ENCODE peak calls at places on chromosomes 1 and 21, in four cellular contexts. Z is substantia nigra; N is activated CD8-positive, alpha-beta memory T cell treated with anti-CD3 and anti-CD28 coated beads, Interleukin-2, amount 50 U/mL, for 48 hours; F is NCI-H1417. X is an unnamed sample.

GRCh38 chr1:213686003-213686582 is 301.7 kb upstream of the PROX1 start:
- DNase-seq in F (no peak), N (no peak), Z (no peak), X (no peak)

GRCh38 chr1:197686702-197687355 is 88.5 kb downstream of the DENND1B start:
- DNase-seq in Z (no peak), N (no peak), F (no peak), X (no peak)

GRCh38 chr1:30740952-30741894 is 16.4 kb downstream of the LAPTM5 start:
- DNase-seq in Z (no peak), F (no peak), N (no peak), X (no peak)

GRCh38 chr21:42545745-42546144 is 32.1 kb downstream of the SLC37A1 start:
- DNase-seq in Z (no peak), F (no peak), N (no peak), X (no peak)

GRCh38 chr1:16242556-16243407 is 5.8 kb upstream of the CPLANE2 start:
- DNase-seq in F (no peak), N (peak; percentile 47), Z (no peak), X (no peak)

GRCh38 chr21:27219068-27219467 is 252.2 kb upstream of the ADAMTS5 start:
- DNase-seq in Z (no peak), N (no peak), F (no peak), X (no peak)

GRCh38 chr1:55640708-55641473 is 425.7 kb upstream of the USP24 start:
- DNase-seq in N (no peak), F (no peak), Z (peak; percentile 27), X (peak; percentile 12)

GRCh38 chr1:115082949-115083348 is 6.4 kb downstream of the TSPAN2 start:
- DNase-seq in F (no peak), N (no peak), Z (no peak), X (no peak)

GRCh38 chr1:84883286-84883685 is 9.7 kb downstream of the LPAR3 start:
- DNase-seq in F (no peak), Z (no peak), N (no peak), X (no peak)

GRCh38 chr21:45318556-45319341 is 31.1 kb upstream of the POFUT2 start:
- DNase-seq in F (no peak), N (no peak), Z (no peak), X (no peak)

GRCh38 chr1:234699795-234700665 is 90.1 kb upstream of the IRF2BP2 start:
- DNase-seq in N (no peak), Z (no peak), F (no peak), X (peak; percentile 22)

GRCh38 chr21:16426936-16427335 is 697.2 kb downstream of the USP25 start:
- DNase-seq in N (no peak), Z (no peak), F (no peak), X (no peak)

GRCh38 chr1:193674292-193674944 is 488.0 kb upstream of the B3GALT2 start:
- DNase-seq in N (no peak), F (no peak), Z (no peak), X (no peak)

GRCh38 chr1:5981009-5981380 is 11.2 kb downstream of the NPHP4 start:
- DNase-seq in F (no peak), N (no peak), Z (no peak), X (no peak)

GRCh38 chr1:84732520-84732919 is 42.3 kb upstream of the SSX2IP start:
- DNase-seq in N (no peak), F (no peak), Z (no peak), X (no peak)

X was measured in amygdala.